ENCODE peak calls at places on chromosomes 4 and X, in seven cellular contexts. One of them, this sample, is unnamed.

GRCh38 chr4:109816894-109817293 is 1.3 kb downstream of the GAR1 start:
- DNase-seq in fibroblast of pulmonary artery: no peak
- DNase-seq in transverse colon: no peak
- DNase-seq in ascending aorta: no peak
- DNase-seq in pancreas: no peak
- DNase-seq in body of pancreas: no peak
- DNase-seq in right lobe of liver: no peak
- DNase-seq in this sample: no peak

GRCh38 chr4:46329118-46329976 is 60.6 kb downstream of the GABRA2 start:
- DNase-seq in fibroblast of pulmonary artery: peak
- DNase-seq in transverse colon: peak
- DNase-seq in ascending aorta: no peak
- DNase-seq in pancreas: no peak
- DNase-seq in body of pancreas: peak
- DNase-seq in right lobe of liver: no peak
- DNase-seq in this sample: no peak

GRCh38 chr4:30380404-30380998 is 339.7 kb upstream of the PCDH7 start:
- DNase-seq in fibroblast of pulmonary artery: peak
- DNase-seq in transverse colon: peak
- DNase-seq in ascending aorta: no peak
- DNase-seq in pancreas: no peak
- DNase-seq in body of pancreas: peak
- DNase-seq in right lobe of liver: no peak
- DNase-seq in this sample: no peak

GRCh38 chrX:43386872-43387271 is 269.2 kb upstream of the MAOA start:
- DNase-seq in fibroblast of pulmonary artery: no peak
- DNase-seq in transverse colon: no peak
- DNase-seq in ascending aorta: no peak
- DNase-seq in pancreas: no peak
- DNase-seq in body of pancreas: no peak
- DNase-seq in right lobe of liver: no peak
- DNase-seq in this sample: no peak

GRCh38 chr4:53908661-53909078 is 155.7 kb downstream of the CHIC2 start:
- DNase-seq in fibroblast of pulmonary artery: peak
- DNase-seq in transverse colon: peak
- DNase-seq in ascending aorta: peak
- DNase-seq in pancreas: no peak
- DNase-seq in body of pancreas: peak
- DNase-seq in right lobe of liver: peak
- DNase-seq in this sample: peak

GRCh38 chr4:143653031-143653430 is 47.4 kb downstream of the FREM3 start:
- DNase-seq in fibroblast of pulmonary artery: peak
- DNase-seq in transverse colon: no peak
- DNase-seq in ascending aorta: no peak
- DNase-seq in pancreas: no peak
- DNase-seq in body of pancreas: no peak
- DNase-seq in right lobe of liver: no peak
- DNase-seq in this sample: no peak

GRCh38 chr4:113445286-113445685 is 316.3 kb downstream of the CAMK2D start:
- DNase-seq in fibroblast of pulmonary artery: peak
- DNase-seq in transverse colon: peak
- DNase-seq in ascending aorta: peak
- DNase-seq in pancreas: no peak
- DNase-seq in body of pancreas: peak
- DNase-seq in right lobe of liver: no peak
- DNase-seq in this sample: peak

GRCh38 chrX:149248073-149248625 is 257.0 kb downstream of the IDS start:
- DNase-seq in fibroblast of pulmonary artery: peak
- DNase-seq in transverse colon: no peak
- DNase-seq in ascending aorta: no peak
- DNase-seq in pancreas: no peak
- DNase-seq in body of pancreas: no peak
- DNase-seq in right lobe of liver: no peak
- DNase-seq in this sample: no peak

GRCh38 chrX:115630204-115630603 is 69.2 kb downstream of the PLS3 start:
- DNase-seq in fibroblast of pulmonary artery: no peak
- DNase-seq in transverse colon: no peak
- DNase-seq in ascending aorta: no peak
- DNase-seq in pancreas: no peak
- DNase-seq in body of pancreas: no peak
- DNase-seq in right lobe of liver: no peak
- DNase-seq in this sample: no peak

GRCh38 chrX:141642979-141643378 is 53.5 kb downstream of the SPANXA2 start:
- DNase-seq in fibroblast of pulmonary artery: peak
- DNase-seq in transverse colon: no peak
- DNase-seq in ascending aorta: no peak
- DNase-seq in pancreas: no peak
- DNase-seq in body of pancreas: no peak
- DNase-seq in right lobe of liver: no peak
- DNase-seq in this sample: no peak

GRCh38 chrX:46407753-46408130 is 137.5 kb downstream of the ZNF674 start:
- DNase-seq in fibroblast of pulmonary artery: peak
- DNase-seq in transverse colon: no peak
- DNase-seq in ascending aorta: no peak
- DNase-seq in pancreas: no peak
- DNase-seq in body of pancreas: no peak
- DNase-seq in right lobe of liver: no peak
- DNase-seq in this sample: no peak

GRCh38 chrX:36978886-36979285 is 29.3 kb upstream of the FAM47C start:
- DNase-seq in fibroblast of pulmonary artery: no peak
- DNase-seq in transverse colon: no peak
- DNase-seq in ascending aorta: no peak
- DNase-seq in pancreas: no peak
- DNase-seq in body of pancreas: no peak
- DNase-seq in right lobe of liver: no peak
- DNase-seq in this sample: no peak

GRCh38 chrX:155334486-155335316 is at the start of gene CLIC2:
- DNase-seq in fibroblast of pulmonary artery: peak
- DNase-seq in transverse colon: peak
- DNase-seq in ascending aorta: no peak
- DNase-seq in pancreas: no peak
- DNase-seq in body of pancreas: no peak
- DNase-seq in right lobe of liver: no peak
- DNase-seq in this sample: peak

GRCh38 chrX:150074175-150074574 is 135.9 kb upstream of the EOLA2 start:
- DNase-seq in fibroblast of pulmonary artery: peak
- DNase-seq in transverse colon: no peak
- DNase-seq in ascending aorta: no peak
- DNase-seq in pancreas: no peak
- DNase-seq in body of pancreas: no peak
- DNase-seq in right lobe of liver: no peak
- DNase-seq in this sample: no peak

DNA sequence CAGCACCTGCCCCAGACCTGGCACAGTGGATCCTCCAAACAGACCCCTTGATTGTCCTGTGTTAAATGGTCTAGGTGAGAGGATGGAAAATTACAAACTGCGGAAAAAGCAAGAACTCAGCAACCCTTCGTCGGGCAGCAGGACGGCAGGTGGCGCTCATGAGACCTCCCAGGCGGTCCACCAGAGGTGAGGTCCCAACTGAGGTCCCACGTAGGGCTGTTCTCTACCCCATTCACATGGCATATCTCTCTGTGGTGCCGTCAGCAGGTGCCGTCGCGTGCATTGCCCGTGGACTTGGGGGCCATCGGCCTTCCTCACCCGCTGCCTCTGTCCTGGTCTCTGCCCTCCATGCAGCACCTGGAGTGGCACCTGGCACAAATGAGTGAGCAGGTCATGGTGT is 88.2 kb downstream of the CRMP1 start:
- DNase-seq in fibroblast of pulmonary artery: no peak
- DNase-seq in transverse colon: no peak
- DNase-seq in ascending aorta: no peak
- DNase-seq in pancreas: no peak
- DNase-seq in body of pancreas: no peak
- DNase-seq in right lobe of liver: no peak
- DNase-seq in this sample: no peak
- TF ChIP-seq CTCF in fibroblast of pulmonary artery: no peak
- TF ChIP-seq CTCF in transverse colon: no peak
- TF ChIP-seq CTCF in ascending aorta: no peak
- TF ChIP-seq CTCF in pancreas: no peak
- TF ChIP-seq CTCF in body of pancreas: no peak
- TF ChIP-seq CTCF in right lobe of liver: no peak
- TF ChIP-seq CTCF in this sample: no peak

GRCh38 chr4:1215347-1216075 is 33.4 kb downstream of the CTBP1 start:
- DNase-seq in fibroblast of pulmonary artery: no peak
- DNase-seq in transverse colon: peak
- DNase-seq in ascending aorta: no peak
- DNase-seq in pancreas: no peak
- DNase-seq in body of pancreas: no peak
- DNase-seq in right lobe of liver: no peak
- DNase-seq in this sample: no peak

GRCh38 chr4:1218892-1219552 is 29.9 kb downstream of the CTBP1 start:
- DNase-seq in fibroblast of pulmonary artery: no peak
- DNase-seq in transverse colon: peak
- DNase-seq in ascending aorta: no peak
- DNase-seq in pancreas: no peak
- DNase-seq in body of pancreas: no peak
- DNase-seq in right lobe of liver: no peak
- DNase-seq in this sample: no peak

GRCh38 chr4:1216076-1216614 is 32.8 kb downstream of the CTBP1 start:
- DNase-seq in fibroblast of pulmonary artery: no peak
- DNase-seq in transverse colon: no peak
- DNase-seq in ascending aorta: no peak
- DNase-seq in pancreas: no peak
- DNase-seq in body of pancreas: no peak
- DNase-seq in right lobe of liver: no peak
- DNase-seq in this sample: no peak

GRCh38 chr4:1217366-1217765 is 31.6 kb downstream of the CTBP1 start:
- DNase-seq in fibroblast of pulmonary artery: no peak
- DNase-seq in transverse colon: no peak
- DNase-seq in ascending aorta: no peak
- DNase-seq in pancreas: no peak
- DNase-seq in body of pancreas: no peak
- DNase-seq in right lobe of liver: no peak
- DNase-seq in this sample: no peak

DNA sequence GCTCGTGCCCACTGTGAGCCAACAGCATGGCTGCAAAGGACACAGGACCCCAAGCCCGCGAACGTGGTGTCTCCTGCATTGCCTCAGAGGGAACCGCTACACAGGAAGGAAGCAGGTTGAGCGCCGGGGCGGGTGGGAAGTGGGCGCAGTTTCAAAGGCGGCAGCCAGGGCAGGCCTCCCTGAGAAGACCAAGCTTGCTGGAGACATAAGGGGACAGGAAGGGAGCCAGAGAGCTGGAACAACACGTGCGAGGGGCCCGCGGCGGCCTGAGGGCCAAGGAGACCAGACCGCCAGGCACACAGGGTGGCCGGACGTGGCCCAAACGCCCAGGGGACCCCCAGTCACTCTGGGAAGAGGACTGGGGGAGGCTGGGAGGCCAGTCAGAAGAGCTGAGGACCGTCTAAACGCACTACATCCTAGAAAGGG is 32.0 kb downstream of the CTBP1 start:
- DNase-seq in fibroblast of pulmonary artery: no peak
- DNase-seq in transverse colon: peak
- DNase-seq in ascending aorta: no peak
- DNase-seq in pancreas: no peak
- DNase-seq in body of pancreas: no peak
- DNase-seq in right lobe of liver: no peak
- DNase-seq in this sample: no peak
- TF ChIP-seq CTCF in fibroblast of pulmonary artery: no peak
- TF ChIP-seq CTCF in transverse colon: no peak
- TF ChIP-seq CTCF in ascending aorta: no peak
- TF ChIP-seq CTCF in pancreas: no peak
- TF ChIP-seq CTCF in body of pancreas: no peak
- TF ChIP-seq CTCF in right lobe of liver: no peak
- TF ChIP-seq CTCF in this sample: no peak

DNA sequence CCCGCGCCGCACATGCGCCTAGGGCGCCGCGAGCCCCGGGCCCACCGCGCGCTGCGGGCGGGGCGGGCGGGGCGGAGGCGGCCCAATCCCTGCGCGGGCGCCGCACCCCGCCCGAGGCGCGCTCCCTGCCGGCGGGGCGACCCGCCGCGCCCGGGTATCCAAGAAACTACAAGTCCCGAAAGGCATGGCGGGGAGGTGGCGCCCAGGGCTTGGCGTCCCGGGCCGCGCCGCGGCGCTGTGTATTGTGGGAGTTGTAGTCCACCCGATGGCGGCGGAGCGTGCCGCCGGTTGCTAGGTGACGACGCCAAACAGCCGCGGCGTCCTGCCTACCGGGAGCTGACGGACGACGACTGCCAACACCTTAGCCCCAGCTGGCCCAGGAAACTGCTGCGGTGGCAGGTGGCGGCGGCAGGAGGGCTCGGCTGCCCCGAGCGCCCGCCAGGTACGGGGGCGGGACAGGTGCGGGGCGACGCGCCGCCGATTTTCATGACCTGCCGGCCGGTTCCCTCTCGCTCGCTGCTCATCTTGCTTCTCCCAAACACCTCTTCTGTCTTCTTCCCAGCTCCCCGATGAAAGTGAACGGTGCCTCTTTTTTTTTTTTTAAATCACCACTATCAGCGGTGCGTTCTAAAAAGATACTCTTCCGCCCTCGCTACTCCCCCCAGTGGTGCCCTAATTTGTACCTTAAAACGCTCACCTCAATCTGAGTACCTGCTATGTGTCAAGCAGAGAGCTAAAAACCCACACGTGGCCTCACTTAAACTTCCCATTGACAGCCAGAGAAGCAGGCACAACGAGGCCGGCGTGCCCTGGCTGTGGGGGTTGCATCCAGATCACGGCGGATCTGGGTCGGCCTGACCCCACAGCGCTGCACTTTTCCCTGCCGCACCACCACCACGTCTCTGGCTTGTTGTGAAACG is at the start of gene CFAP99:
- DNase-seq in fibroblast of pulmonary artery: peak
- DNase-seq in transverse colon: peak
- DNase-seq in ascending aorta: peak
- DNase-seq in pancreas: peak
- DNase-seq in body of pancreas: peak
- DNase-seq in right lobe of liver: peak
- DNase-seq in this sample: peak
- TF ChIP-seq CTCF in fibroblast of pulmonary artery: peak
- TF ChIP-seq CTCF in transverse colon: no peak
- TF ChIP-seq CTCF in ascending aorta: no peak
- TF ChIP-seq CTCF in pancreas: no peak
- TF ChIP-seq CTCF in body of pancreas: no peak
- TF ChIP-seq CTCF in right lobe of liver: peak
- TF ChIP-seq CTCF in this sample: no peak

GRCh38 chr4:119084503-119084902 is 51.1 kb upstream of the MYOZ2 start:
- DNase-seq in fibroblast of pulmonary artery: no peak
- DNase-seq in transverse colon: no peak
- DNase-seq in ascending aorta: no peak
- DNase-seq in pancreas: no peak
- DNase-seq in body of pancreas: no peak
- DNase-seq in right lobe of liver: no peak
- DNase-seq in this sample: no peak

GRCh38 chr4:119081943-119082342 is 53.7 kb upstream of the MYOZ2 start:
- DNase-seq in fibroblast of pulmonary artery: no peak
- DNase-seq in transverse colon: no peak
- DNase-seq in ascending aorta: no peak
- DNase-seq in pancreas: no peak
- DNase-seq in body of pancreas: peak
- DNase-seq in right lobe of liver: no peak
- DNase-seq in this sample: no peak

GRCh38 chr4:119082661-119083060 is 53.0 kb upstream of the MYOZ2 start:
- DNase-seq in fibroblast of pulmonary artery: no peak
- DNase-seq in transverse colon: no peak
- DNase-seq in ascending aorta: no peak
- DNase-seq in pancreas: no peak
- DNase-seq in body of pancreas: no peak
- DNase-seq in right lobe of liver: no peak
- DNase-seq in this sample: no peak

GRCh38 chr4:119087656-119088055 is 48.0 kb upstream of the MYOZ2 start:
- DNase-seq in fibroblast of pulmonary artery: no peak
- DNase-seq in transverse colon: no peak
- DNase-seq in ascending aorta: no peak
- DNase-seq in pancreas: no peak
- DNase-seq in body of pancreas: no peak
- DNase-seq in right lobe of liver: no peak
- DNase-seq in this sample: no peak

GRCh38 chr4:119087121-119087520 is 48.5 kb upstream of the MYOZ2 start:
- DNase-seq in fibroblast of pulmonary artery: peak
- DNase-seq in transverse colon: no peak
- DNase-seq in ascending aorta: no peak
- DNase-seq in pancreas: no peak
- DNase-seq in body of pancreas: no peak
- DNase-seq in right lobe of liver: no peak
- DNase-seq in this sample: no peak
- TF ChIP-seq CTCF in fibroblast of pulmonary artery: peak
- TF ChIP-seq CTCF in transverse colon: no peak
- TF ChIP-seq CTCF in ascending aorta: no peak
- TF ChIP-seq CTCF in pancreas: no peak
- TF ChIP-seq CTCF in body of pancreas: peak
- TF ChIP-seq CTCF in right lobe of liver: peak
- TF ChIP-seq CTCF in this sample: no peak